ENCODE peak calls at places on chromosomes 13 and 19, in seven cellular contexts. E, N, S, P, Y, X and M are unnamed samples.

GRCh38 chr19:16714702-16715294 is 4.8 kb upstream of the NWD1 start:
- DNase-seq in P (peak), N (peak), S (peak), Y (no peak), E (peak), X (peak), M (no peak)

GRCh38 chr19:50214699-50215543 is 11.5 kb downstream of the MYH14 start:
- DNase-seq in E (no peak), P (peak), X (no peak), Y (no peak), N (peak), S (no peak), M (no peak)

GRCh38 chr19:49335784-49336481 is 727 bp downstream of the CD37 start:
- DNase-seq in X (peak), E (no peak), Y (no peak), S (no peak), P (no peak), N (no peak), M (no peak)

GRCh38 chr13:98240131-98240530 is 63.1 kb upstream of the RNF113B start:
- DNase-seq in X (no peak), E (no peak), P (no peak), Y (no peak), N (no peak), S (no peak), M (no peak)

GRCh38 chr19:15562861-15563260 is 52.2 kb upstream of the CYP4F8 start:
- DNase-seq in E (no peak), X (no peak), P (no peak), S (no peak), Y (no peak), N (no peak), M (no peak)

GRCh38 chr13:59300347-59301165 is 863.2 kb downstream of the DIAPH3 start:
- DNase-seq in X (no peak), N (no peak), S (no peak), E (no peak), P (no peak), Y (no peak), M (no peak)

GRCh38 chr19:13012690-13013608 is 17.7 kb downstream of the NFIX start:
- DNase-seq in Y (no peak), E (no peak), N (no peak), P (peak), X (peak), S (peak), M (no peak)

GRCh38 chr19:2582984-2583956 is 107.3 kb downstream of the GADD45B start:
- DNase-seq in N (peak), E (no peak), X (no peak), Y (no peak), P (no peak), S (no peak), M (no peak)

GRCh38 chr19:13071444-13072205 is 31.0 kb downstream of the LYL1 start:
- DNase-seq in S (no peak), N (no peak), X (no peak), E (no peak), P (no peak), Y (no peak), M (no peak)

GRCh38 chr19:15129856-15130580 is 22.8 kb downstream of the SYDE1 start:
- DNase-seq in E (no peak), N (no peak), X (no peak), P (peak), Y (no peak), S (no peak), M (no peak)

GRCh38 chr13:76293346-76293745 is 592.9 kb downstream of the KCTD12 start:
- DNase-seq in N (no peak), P (peak), X (no peak), E (no peak), Y (no peak), S (no peak), M (no peak)

GRCh38 chr19:18470153-18470552 is 32.2 kb upstream of the ISYNA1 start:
- DNase-seq in X (peak), E (peak), Y (no peak), P (no peak), N (peak), S (no peak), M (no peak)

GRCh38 chr13:75219479-75220237 is 262.3 kb downstream of the TBC1D4 start:
- DNase-seq in S (peak), N (peak), Y (peak), X (peak), P (peak), E (peak), M (peak)

GRCh38 chr19:21022996-21023395 is 2.5 kb downstream of the ZNF430 start:
- DNase-seq in E (no peak), X (no peak), N (no peak), S (no peak), P (peak), Y (no peak), M (no peak)

GRCh38 chr13:109576331-109576813 is 210.0 kb downstream of the IRS2 start:
- DNase-seq in X (no peak), Y (no peak), S (no peak), N (no peak), P (no peak), E (no peak), M (no peak)

GRCh38 chr13:110185696-110186095 is 121.3 kb downstream of the COL4A1 start:
- DNase-seq in E (no peak), X (no peak), P (no peak), S (no peak), N (no peak), Y (no peak), M (no peak)

GRCh38 chr19:41264581-41265375 is 606 bp downstream of the HNRNPUL1 start:
- DNase-seq in Y (peak), P (peak), X (no peak), E (peak), S (peak), N (peak), M (peak)

GRCh38 chr13:97231832-97232201 is 9.7 kb downstream of the MBNL2 start:
- DNase-seq in X (no peak), Y (no peak), P (no peak), N (no peak), E (no peak), S (no peak), M (no peak)

GRCh38 chr19:10975374-10976036 is 14.7 kb downstream of the SMARCA4 start:
- DNase-seq in N (no peak), Y (no peak), S (peak), E (no peak), X (no peak), P (no peak), M (no peak)

GRCh38 chr19:46486358-46486757 is 9.3 kb downstream of the PNMA8B start:
- DNase-seq in X (no peak), N (no peak), P (no peak), E (no peak), S (no peak), Y (no peak), M (no peak)

GRCh38 chr19:54459282-54460229 is 4.0 kb downstream of the LENG9 start:
- DNase-seq in N (peak), Y (no peak), E (no peak), X (no peak), P (no peak), S (no peak), M (no peak)

GRCh38 chr13:31115616-31116015 is 46.1 kb downstream of the HSPH1 start:
- DNase-seq in X (no peak), S (no peak), Y (no peak), N (no peak), P (peak), E (no peak), M (no peak)